ENCODE peak calls at places on chromosomes 13 and 19, in nine cellular contexts. One of them, this sample, is unnamed.

GRCh38 chr13:35712907-35713685 is 236.6 kb upstream of the MAB21L1 start:
- DNase-seq in progenitor cell of endocrine pancreas: no peak
- DNase-seq in posterior cingulate gyrus: no peak
- DNase-seq in adipocyte: peak; percentile 88
- DNase-seq in substantia nigra: no peak
- DNase-seq in mammary epithelial cell: no peak
- DNase-seq in nephron progenitor cell: no peak
- DNase-seq in T-helper 9 cell: no peak
- DNase-seq in fibroblast of pulmonary artery: peak; percentile 19
- DNase-seq in this sample: no peak

GRCh38 chr19:39199025-39199424 is 2.3 kb downstream of the NCCRP1 start:
- DNase-seq in fibroblast of pulmonary artery: peak; percentile 56
- DNase-seq in T-helper 9 cell: no peak
- DNase-seq in substantia nigra: peak; percentile 44
- DNase-seq in adipocyte: peak; percentile 52
- DNase-seq in mammary epithelial cell: no peak
- DNase-seq in posterior cingulate gyrus: peak; percentile 78
- DNase-seq in nephron progenitor cell: peak; percentile 77
- DNase-seq in progenitor cell of endocrine pancreas: no peak
- DNase-seq in this sample: no peak

GRCh38 chr13:107770541-107770940 is 444.8 kb downstream of the LIG4 start:
- DNase-seq in adipocyte: peak; percentile 20
- DNase-seq in posterior cingulate gyrus: no peak
- DNase-seq in substantia nigra: no peak
- DNase-seq in fibroblast of pulmonary artery: no peak
- DNase-seq in mammary epithelial cell: no peak
- DNase-seq in T-helper 9 cell: no peak
- DNase-seq in progenitor cell of endocrine pancreas: no peak
- DNase-seq in nephron progenitor cell: no peak
- DNase-seq in this sample: no peak

GRCh38 chr19:38267780-38268430 is 3.5 kb downstream of the SPINT2 start:
- DNase-seq in posterior cingulate gyrus: no peak
- DNase-seq in T-helper 9 cell: no peak
- DNase-seq in progenitor cell of endocrine pancreas: no peak
- DNase-seq in fibroblast of pulmonary artery: no peak
- DNase-seq in adipocyte: no peak
- DNase-seq in substantia nigra: no peak
- DNase-seq in nephron progenitor cell: no peak
- DNase-seq in mammary epithelial cell: peak; percentile 52
- DNase-seq in this sample: no peak

GRCh38 chr13:33349996-33350826 is 64.7 kb upstream of the STARD13 start:
- DNase-seq in substantia nigra: peak; percentile 40
- DNase-seq in mammary epithelial cell: no peak
- DNase-seq in adipocyte: peak; percentile 73
- DNase-seq in progenitor cell of endocrine pancreas: peak; percentile 14
- DNase-seq in nephron progenitor cell: peak; percentile 42
- DNase-seq in T-helper 9 cell: no peak
- DNase-seq in fibroblast of pulmonary artery: peak; percentile 52
- DNase-seq in posterior cingulate gyrus: peak; percentile 75
- DNase-seq in this sample: peak; percentile 60

GRCh38 chr19:23015660-23016059 is 12.7 kb upstream of the ZNF728 start:
- DNase-seq in T-helper 9 cell: no peak
- DNase-seq in fibroblast of pulmonary artery: no peak
- DNase-seq in posterior cingulate gyrus: no peak
- DNase-seq in progenitor cell of endocrine pancreas: no peak
- DNase-seq in nephron progenitor cell: no peak
- DNase-seq in substantia nigra: no peak
- DNase-seq in adipocyte: no peak
- DNase-seq in mammary epithelial cell: no peak
- DNase-seq in this sample: no peak

GRCh38 chr19:17618281-17618903 is 62.9 kb downstream of the COLGALT1 start:
- DNase-seq in T-helper 9 cell: no peak
- DNase-seq in fibroblast of pulmonary artery: no peak
- DNase-seq in progenitor cell of endocrine pancreas: no peak
- DNase-seq in mammary epithelial cell: no peak
- DNase-seq in adipocyte: no peak
- DNase-seq in nephron progenitor cell: no peak
- DNase-seq in substantia nigra: no peak
- DNase-seq in posterior cingulate gyrus: no peak
- DNase-seq in this sample: no peak

GRCh38 chr13:94764576-94765321 is 52.4 kb upstream of the SOX21 start:
- DNase-seq in fibroblast of pulmonary artery: no peak
- DNase-seq in substantia nigra: no peak
- DNase-seq in T-helper 9 cell: no peak
- DNase-seq in progenitor cell of endocrine pancreas: no peak
- DNase-seq in adipocyte: no peak
- DNase-seq in mammary epithelial cell: no peak
- DNase-seq in nephron progenitor cell: no peak
- DNase-seq in posterior cingulate gyrus: no peak
- DNase-seq in this sample: no peak

GRCh38 chr13:110218601-110219201 is 88.3 kb downstream of the COL4A1 start:
- DNase-seq in T-helper 9 cell: no peak
- DNase-seq in adipocyte: no peak
- DNase-seq in substantia nigra: no peak
- DNase-seq in posterior cingulate gyrus: no peak
- DNase-seq in progenitor cell of endocrine pancreas: no peak
- DNase-seq in nephron progenitor cell: no peak
- DNase-seq in mammary epithelial cell: no peak
- DNase-seq in fibroblast of pulmonary artery: no peak
- DNase-seq in this sample: peak; percentile 64